ENCODE peak calls at places on chromosome 12, in ten cellular contexts. One of them, this sample, is unnamed.

GRCh38 chr12:23482571-23482970 is 466.9 kb downstream of the SOX5 start:
- DNase-seq in activated CD8-positive, alpha-beta memory T cell treated with anti-CD3 and anti-CD28 coated beads, Interleukin-2, amount 50 U/mL, for 48 hours: no peak
- DNase-seq in SW 1271: no peak
- DNase-seq in uterus: no peak
- DNase-seq in iris pigment epithelial cell: no peak
- DNase-seq in T-helper 2 cell: no peak
- DNase-seq in RCC 7860: no peak
- DNase-seq in AG09309: no peak
- DNase-seq in NCI-H1436: no peak
- DNase-seq in cardiac fibroblast: no peak
- DNase-seq in this sample: no peak

GRCh38 chr12:49515266-49515665 is 23.6 kb upstream of the KCNH3 start:
- DNase-seq in T-helper 2 cell: no peak
- DNase-seq in uterus: no peak
- DNase-seq in AG09309: peak; percentile 18
- DNase-seq in cardiac fibroblast: peak; percentile 73
- DNase-seq in SW 1271: peak; percentile 43
- DNase-seq in NCI-H1436: no peak
- DNase-seq in activated CD8-positive, alpha-beta memory T cell treated with anti-CD3 and anti-CD28 coated beads, Interleukin-2, amount 50 U/mL, for 48 hours: no peak
- DNase-seq in RCC 7860: peak; percentile 65
- DNase-seq in iris pigment epithelial cell: peak; percentile 91
- DNase-seq in this sample: peak; percentile 84

GRCh38 chr12:82855872-82856271 is 169.2 kb downstream of the TMTC2 start:
- DNase-seq in cardiac fibroblast: no peak
- DNase-seq in RCC 7860: no peak
- DNase-seq in uterus: no peak
- DNase-seq in T-helper 2 cell: no peak
- DNase-seq in AG09309: no peak
- DNase-seq in NCI-H1436: no peak
- DNase-seq in SW 1271: no peak
- DNase-seq in activated CD8-positive, alpha-beta memory T cell treated with anti-CD3 and anti-CD28 coated beads, Interleukin-2, amount 50 U/mL, for 48 hours: no peak
- DNase-seq in iris pigment epithelial cell: no peak
- DNase-seq in this sample: no peak

GRCh38 chr12:6866163-6866919 is 990 bp upstream of the TPI1 start:
- DNase-seq in SW 1271: no peak
- DNase-seq in T-helper 2 cell: no peak
- DNase-seq in RCC 7860: no peak
- DNase-seq in iris pigment epithelial cell: no peak
- DNase-seq in cardiac fibroblast: no peak
- DNase-seq in AG09309: no peak
- DNase-seq in activated CD8-positive, alpha-beta memory T cell treated with anti-CD3 and anti-CD28 coated beads, Interleukin-2, amount 50 U/mL, for 48 hours: no peak
- DNase-seq in uterus: peak; percentile 49
- DNase-seq in NCI-H1436: no peak
- DNase-seq in this sample: no peak

GRCh38 chr12:107131832-107132616 is 38.7 kb upstream of the CRY1 start:
- DNase-seq in iris pigment epithelial cell: peak; percentile 62
- DNase-seq in AG09309: no peak
- DNase-seq in RCC 7860: peak; percentile 56
- DNase-seq in T-helper 2 cell: no peak
- DNase-seq in cardiac fibroblast: peak; percentile 73
- DNase-seq in activated CD8-positive, alpha-beta memory T cell treated with anti-CD3 and anti-CD28 coated beads, Interleukin-2, amount 50 U/mL, for 48 hours: no peak
- DNase-seq in NCI-H1436: peak; percentile 60
- DNase-seq in uterus: no peak
- DNase-seq in SW 1271: peak; percentile 56
- DNase-seq in this sample: peak; percentile 84

GRCh38 chr12:580813-581212 is 82.4 kb downstream of the NINJ2 start:
- DNase-seq in uterus: no peak
- DNase-seq in RCC 7860: no peak
- DNase-seq in iris pigment epithelial cell: no peak
- DNase-seq in T-helper 2 cell: no peak
- DNase-seq in SW 1271: no peak
- DNase-seq in cardiac fibroblast: no peak
- DNase-seq in NCI-H1436: no peak
- DNase-seq in AG09309: no peak
- DNase-seq in activated CD8-positive, alpha-beta memory T cell treated with anti-CD3 and anti-CD28 coated beads, Interleukin-2, amount 50 U/mL, for 48 hours: peak; percentile 29
- DNase-seq in this sample: no peak

GRCh38 chr12:76666272-76666845 is 97.6 kb upstream of the ZDHHC17 start:
- DNase-seq in NCI-H1436: peak; percentile 49
- DNase-seq in activated CD8-positive, alpha-beta memory T cell treated with anti-CD3 and anti-CD28 coated beads, Interleukin-2, amount 50 U/mL, for 48 hours: no peak
- DNase-seq in cardiac fibroblast: no peak
- DNase-seq in SW 1271: no peak
- DNase-seq in AG09309: no peak
- DNase-seq in RCC 7860: no peak
- DNase-seq in uterus: no peak
- DNase-seq in iris pigment epithelial cell: no peak
- DNase-seq in T-helper 2 cell: no peak
- DNase-seq in this sample: no peak

GRCh38 chr12:6866920-6867406 is 368 bp upstream of the TPI1 start:
- DNase-seq in activated CD8-positive, alpha-beta memory T cell treated with anti-CD3 and anti-CD28 coated beads, Interleukin-2, amount 50 U/mL, for 48 hours: no peak
- DNase-seq in AG09309: no peak
- DNase-seq in uterus: no peak
- DNase-seq in cardiac fibroblast: no peak
- DNase-seq in T-helper 2 cell: no peak
- DNase-seq in RCC 7860: no peak
- DNase-seq in iris pigment epithelial cell: no peak
- DNase-seq in SW 1271: no peak
- DNase-seq in NCI-H1436: no peak
- DNase-seq in this sample: no peak

GRCh38 chr12:11650697-11651281 is 1.3 kb downstream of the ETV6 start:
- DNase-seq in SW 1271: peak; percentile 51
- DNase-seq in AG09309: no peak
- DNase-seq in T-helper 2 cell: no peak
- DNase-seq in RCC 7860: peak; percentile 12
- DNase-seq in uterus: no peak
- DNase-seq in iris pigment epithelial cell: peak; percentile 50
- DNase-seq in activated CD8-positive, alpha-beta memory T cell treated with anti-CD3 and anti-CD28 coated beads, Interleukin-2, amount 50 U/mL, for 48 hours: no peak
- DNase-seq in NCI-H1436: no peak
- DNase-seq in cardiac fibroblast: peak; percentile 45
- DNase-seq in this sample: peak; percentile 51

GRCh38 chr12:88339254-88339949 is 197.3 kb downstream of the TMTC3 start:
- DNase-seq in SW 1271: no peak
- DNase-seq in iris pigment epithelial cell: peak; percentile 82
- DNase-seq in NCI-H1436: no peak
- DNase-seq in RCC 7860: peak; percentile 34
- DNase-seq in uterus: no peak
- DNase-seq in activated CD8-positive, alpha-beta memory T cell treated with anti-CD3 and anti-CD28 coated beads, Interleukin-2, amount 50 U/mL, for 48 hours: no peak
- DNase-seq in T-helper 2 cell: no peak
- DNase-seq in cardiac fibroblast: peak; percentile 37
- DNase-seq in AG09309: no peak
- DNase-seq in this sample: peak; percentile 43

GRCh38 chr12:7362734-7363133 is 58.9 kb downstream of the ACSM4 start:
- DNase-seq in SW 1271: no peak
- DNase-seq in RCC 7860: no peak
- DNase-seq in cardiac fibroblast: no peak
- DNase-seq in T-helper 2 cell: no peak
- DNase-seq in AG09309: no peak
- DNase-seq in iris pigment epithelial cell: no peak
- DNase-seq in uterus: no peak
- DNase-seq in activated CD8-positive, alpha-beta memory T cell treated with anti-CD3 and anti-CD28 coated beads, Interleukin-2, amount 50 U/mL, for 48 hours: no peak
- DNase-seq in NCI-H1436: no peak
- DNase-seq in this sample: no peak

GRCh38 chr12:6960291-6961277 is 9.4 kb downstream of the PTPN6 start:
- DNase-seq in uterus: no peak
- DNase-seq in T-helper 2 cell: no peak
- DNase-seq in SW 1271: peak; percentile 36
- DNase-seq in iris pigment epithelial cell: peak; percentile 42
- DNase-seq in NCI-H1436: no peak
- DNase-seq in AG09309: no peak
- DNase-seq in RCC 7860: no peak
- DNase-seq in activated CD8-positive, alpha-beta memory T cell treated with anti-CD3 and anti-CD28 coated beads, Interleukin-2, amount 50 U/mL, for 48 hours: no peak
- DNase-seq in cardiac fibroblast: peak; percentile 46
- DNase-seq in this sample: peak; percentile 31

GRCh38 chr12:10847701-10848100 is 1.6 kb downstream of the PRR4 start:
- DNase-seq in cardiac fibroblast: no peak
- DNase-seq in activated CD8-positive, alpha-beta memory T cell treated with anti-CD3 and anti-CD28 coated beads, Interleukin-2, amount 50 U/mL, for 48 hours: no peak
- DNase-seq in RCC 7860: no peak
- DNase-seq in iris pigment epithelial cell: no peak
- DNase-seq in T-helper 2 cell: no peak
- DNase-seq in SW 1271: no peak
- DNase-seq in uterus: no peak
- DNase-seq in AG09309: no peak
- DNase-seq in NCI-H1436: no peak
- DNase-seq in this sample: no peak

GRCh38 chr12:110581951-110582285 is 1.2 kb downstream of the PPTC7 start:
- DNase-seq in cardiac fibroblast: no peak
- DNase-seq in NCI-H1436: no peak
- DNase-seq in RCC 7860: no peak
- DNase-seq in SW 1271: peak; percentile 51
- DNase-seq in AG09309: no peak
- DNase-seq in T-helper 2 cell: no peak
- DNase-seq in activated CD8-positive, alpha-beta memory T cell treated with anti-CD3 and anti-CD28 coated beads, Interleukin-2, amount 50 U/mL, for 48 hours: no peak
- DNase-seq in uterus: no peak
- DNase-seq in iris pigment epithelial cell: no peak
- DNase-seq in this sample: no peak

GRCh38 chr12:78275886-78276285 is 445.2 kb downstream of the NAV3 start:
- DNase-seq in NCI-H1436: peak; percentile 18
- DNase-seq in iris pigment epithelial cell: no peak
- DNase-seq in SW 1271: no peak
- DNase-seq in cardiac fibroblast: no peak
- DNase-seq in uterus: no peak
- DNase-seq in activated CD8-positive, alpha-beta memory T cell treated with anti-CD3 and anti-CD28 coated beads, Interleukin-2, amount 50 U/mL, for 48 hours: no peak
- DNase-seq in T-helper 2 cell: no peak
- DNase-seq in AG09309: no peak
- DNase-seq in RCC 7860: no peak
- DNase-seq in this sample: no peak

GRCh38 chr12:67067453-67068203 is 201.5 kb upstream of the CAND1 start:
- DNase-seq in iris pigment epithelial cell: no peak
- DNase-seq in uterus: no peak
- DNase-seq in SW 1271: peak; percentile 15
- DNase-seq in RCC 7860: no peak
- DNase-seq in NCI-H1436: no peak
- DNase-seq in cardiac fibroblast: no peak
- DNase-seq in T-helper 2 cell: no peak
- DNase-seq in AG09309: no peak
- DNase-seq in activated CD8-positive, alpha-beta memory T cell treated with anti-CD3 and anti-CD28 coated beads, Interleukin-2, amount 50 U/mL, for 48 hours: peak; percentile 51
- DNase-seq in this sample: no peak

GRCh38 chr12:88206636-88207035 is 64.5 kb downstream of the TMTC3 start:
- DNase-seq in iris pigment epithelial cell: peak; percentile 34
- DNase-seq in AG09309: peak; percentile 55
- DNase-seq in SW 1271: no peak
- DNase-seq in cardiac fibroblast: peak; percentile 58
- DNase-seq in uterus: peak; percentile 34
- DNase-seq in activated CD8-positive, alpha-beta memory T cell treated with anti-CD3 and anti-CD28 coated beads, Interleukin-2, amount 50 U/mL, for 48 hours: no peak
- DNase-seq in T-helper 2 cell: no peak
- DNase-seq in NCI-H1436: no peak
- DNase-seq in RCC 7860: no peak
- DNase-seq in this sample: peak; percentile 72

GRCh38 chr12:124348659-124349380 is 53.9 kb downstream of the RFLNA start:
- DNase-seq in cardiac fibroblast: no peak
- DNase-seq in RCC 7860: no peak
- DNase-seq in iris pigment epithelial cell: no peak
- DNase-seq in activated CD8-positive, alpha-beta memory T cell treated with anti-CD3 and anti-CD28 coated beads, Interleukin-2, amount 50 U/mL, for 48 hours: no peak
- DNase-seq in SW 1271: no peak
- DNase-seq in AG09309: no peak
- DNase-seq in uterus: no peak
- DNase-seq in NCI-H1436: no peak
- DNase-seq in T-helper 2 cell: no peak
- DNase-seq in this sample: no peak

GRCh38 chr12:107586256-107586970 is 99.2 kb upstream of the PWP1 start:
- DNase-seq in iris pigment epithelial cell: no peak
- DNase-seq in cardiac fibroblast: no peak
- DNase-seq in uterus: no peak
- DNase-seq in AG09309: no peak
- DNase-seq in SW 1271: no peak
- DNase-seq in NCI-H1436: no peak
- DNase-seq in activated CD8-positive, alpha-beta memory T cell treated with anti-CD3 and anti-CD28 coated beads, Interleukin-2, amount 50 U/mL, for 48 hours: no peak
- DNase-seq in RCC 7860: no peak
- DNase-seq in T-helper 2 cell: no peak
- DNase-seq in this sample: no peak

GRCh38 chr12:46492471-46493351 is 120.1 kb upstream of the SLC38A2 start:
- DNase-seq in activated CD8-positive, alpha-beta memory T cell treated with anti-CD3 and anti-CD28 coated beads, Interleukin-2, amount 50 U/mL, for 48 hours: no peak
- DNase-seq in RCC 7860: peak; percentile 54
- DNase-seq in uterus: no peak
- DNase-seq in AG09309: peak; percentile 44
- DNase-seq in SW 1271: peak; percentile 72
- DNase-seq in NCI-H1436: no peak
- DNase-seq in T-helper 2 cell: no peak
- DNase-seq in iris pigment epithelial cell: peak; percentile 99
- DNase-seq in cardiac fibroblast: peak; percentile 85
- DNase-seq in this sample: peak; percentile 79

GRCh38 chr12:84842406-84843013 is 70.1 kb downstream of the SLC6A15 start:
- DNase-seq in T-helper 2 cell: no peak
- DNase-seq in iris pigment epithelial cell: peak; percentile 55
- DNase-seq in RCC 7860: peak; percentile 13
- DNase-seq in NCI-H1436: peak; percentile 65
- DNase-seq in cardiac fibroblast: peak; percentile 63
- DNase-seq in uterus: no peak
- DNase-seq in SW 1271: peak; percentile 64
- DNase-seq in activated CD8-positive, alpha-beta memory T cell treated with anti-CD3 and anti-CD28 coated beads, Interleukin-2, amount 50 U/mL, for 48 hours: no peak
- DNase-seq in AG09309: peak; percentile 23
- DNase-seq in this sample: peak; percentile 66

GRCh38 chr12:7079826-7080125 is 12.5 kb downstream of the C1R start:
- DNase-seq in activated CD8-positive, alpha-beta memory T cell treated with anti-CD3 and anti-CD28 coated beads, Interleukin-2, amount 50 U/mL, for 48 hours: no peak
- DNase-seq in SW 1271: no peak
- DNase-seq in cardiac fibroblast: peak; percentile 50
- DNase-seq in NCI-H1436: no peak
- DNase-seq in iris pigment epithelial cell: peak; percentile 76
- DNase-seq in AG09309: no peak
- DNase-seq in RCC 7860: no peak
- DNase-seq in uterus: no peak
- DNase-seq in T-helper 2 cell: no peak
- DNase-seq in this sample: peak; percentile 68

GRCh38 chr12:62660763-62661162 is 194.1 kb downstream of the MON2 start:
- DNase-seq in cardiac fibroblast: peak; percentile 76
- DNase-seq in NCI-H1436: no peak
- DNase-seq in iris pigment epithelial cell: peak; percentile 96
- DNase-seq in AG09309: peak; percentile 73
- DNase-seq in RCC 7860: peak; percentile 7
- DNase-seq in uterus: no peak
- DNase-seq in activated CD8-positive, alpha-beta memory T cell treated with anti-CD3 and anti-CD28 coated beads, Interleukin-2, amount 50 U/mL, for 48 hours: no peak
- DNase-seq in SW 1271: peak; percentile 78
- DNase-seq in T-helper 2 cell: no peak
- DNase-seq in this sample: peak; percentile 41

GRCh38 chr12:76299536-76300296 is 48.5 kb downstream of the BBS10 start:
- DNase-seq in NCI-H1436: no peak
- DNase-seq in SW 1271: peak; percentile 68
- DNase-seq in cardiac fibroblast: no peak
- DNase-seq in T-helper 2 cell: no peak
- DNase-seq in RCC 7860: peak; percentile 89
- DNase-seq in AG09309: no peak
- DNase-seq in uterus: no peak
- DNase-seq in activated CD8-positive, alpha-beta memory T cell treated with anti-CD3 and anti-CD28 coated beads, Interleukin-2, amount 50 U/mL, for 48 hours: no peak
- DNase-seq in iris pigment epithelial cell: no peak
- DNase-seq in this sample: no peak

GRCh38 chr12:55972906-55973597 is 826 bp upstream of the RAB5B start:
- DNase-seq in RCC 7860: no peak
- DNase-seq in T-helper 2 cell: no peak
- DNase-seq in iris pigment epithelial cell: peak; percentile 53
- DNase-seq in AG09309: no peak
- DNase-seq in uterus: no peak
- DNase-seq in activated CD8-positive, alpha-beta memory T cell treated with anti-CD3 and anti-CD28 coated beads, Interleukin-2, amount 50 U/mL, for 48 hours: no peak
- DNase-seq in cardiac fibroblast: peak; percentile 66
- DNase-seq in NCI-H1436: no peak
- DNase-seq in SW 1271: no peak
- DNase-seq in this sample: no peak

GRCh38 chr12:56224102-56224701 is at the start of gene NABP2:
- DNase-seq in NCI-H1436: peak; percentile 97
- DNase-seq in iris pigment epithelial cell: peak; percentile 98
- DNase-seq in SW 1271: peak; percentile 98
- DNase-seq in AG09309: peak; percentile 88
- DNase-seq in activated CD8-positive, alpha-beta memory T cell treated with anti-CD3 and anti-CD28 coated beads, Interleukin-2, amount 50 U/mL, for 48 hours: peak; percentile 97
- DNase-seq in T-helper 2 cell: peak; percentile 86
- DNase-seq in RCC 7860: peak; percentile 92
- DNase-seq in uterus: peak; percentile 98
- DNase-seq in cardiac fibroblast: peak; percentile 99
- DNase-seq in this sample: peak; percentile 99

GRCh38 chr12:14903386-14904098 is 17.9 kb upstream of the MGP start:
- DNase-seq in cardiac fibroblast: no peak
- DNase-seq in T-helper 2 cell: no peak
- DNase-seq in activated CD8-positive, alpha-beta memory T cell treated with anti-CD3 and anti-CD28 coated beads, Interleukin-2, amount 50 U/mL, for 48 hours: no peak
- DNase-seq in uterus: no peak
- DNase-seq in AG09309: no peak
- DNase-seq in iris pigment epithelial cell: no peak
- DNase-seq in RCC 7860: no peak
- DNase-seq in NCI-H1436: no peak
- DNase-seq in SW 1271: no peak
- DNase-seq in this sample: no peak

GRCh38 chr12:57605308-57606015 is 838 bp downstream of the DTX3 start:
- DNase-seq in activated CD8-positive, alpha-beta memory T cell treated with anti-CD3 and anti-CD28 coated beads, Interleukin-2, amount 50 U/mL, for 48 hours: no peak
- DNase-seq in AG09309: no peak
- DNase-seq in T-helper 2 cell: no peak
- DNase-seq in SW 1271: peak; percentile 8
- DNase-seq in cardiac fibroblast: no peak
- DNase-seq in iris pigment epithelial cell: no peak
- DNase-seq in uterus: peak; percentile 20
- DNase-seq in NCI-H1436: no peak
- DNase-seq in RCC 7860: no peak
- DNase-seq in this sample: peak; percentile 9